ENCODE peak calls at places on chromosomes 16 and 17, in ten cellular contexts. R, N, G, I, F, T, Z, A, Y and V are unnamed samples.

GRCh38 chr17:8621585-8621984 is 8.9 kb downstream of the MYH10 start:
- DNase-seq in R (no peak), N (no peak), G (no peak), I (peak), F (no peak), T (no peak), Z (peak), A (peak), Y (peak), V (no peak)

GRCh38 chr16:81676571-81677374 is 102.3 kb upstream of the PLCG2 start:
- DNase-seq in R (no peak), N (no peak), G (no peak), I (no peak), F (no peak), T (no peak), Z (no peak), A (no peak), Y (no peak), V (no peak)

GRCh38 chr17:72555052-72555451 is 434.2 kb downstream of the SOX9 start:
- DNase-seq in R (no peak), N (peak), G (no peak), I (no peak), F (no peak), T (no peak), Z (no peak), A (no peak), Y (no peak), V (no peak)

GRCh38 chr17:65415991-65416390 is 145.5 kb downstream of the AXIN2 start:
- DNase-seq in R (no peak), N (no peak), G (no peak), I (no peak), F (no peak), T (no peak), Z (no peak), A (no peak), Y (no peak), V (no peak)

GRCh38 chr16:2857451-2858244 is at the start of gene PRSS22:
- DNase-seq in R (peak), N (peak), G (no peak), I (peak), F (no peak), T (no peak), Z (peak), A (no peak), Y (no peak), V (no peak)

GRCh38 chr17:62780951-62781350 is 27.2 kb downstream of the MARCHF10 start:
- DNase-seq in R (no peak), N (peak), G (no peak), I (no peak), F (no peak), T (no peak), Z (no peak), A (peak), Y (peak), V (no peak)

GRCh38 chr16:23508589-23509440 is 1.5 kb downstream of the GGA2 start:
- DNase-seq in R (no peak), N (no peak), G (no peak), I (no peak), F (no peak), T (no peak), Z (no peak), A (peak), Y (peak), V (no peak)

GRCh38 chr16:10870137-10870776 is 6.7 kb upstream of the CIITA start:
- DNase-seq in R (peak), N (no peak), G (no peak), I (no peak), F (no peak), T (no peak), Z (peak), A (no peak), Y (no peak), V (no peak)

GRCh38 chr16:82037251-82037650 is 2.2 kb downstream of the HSD17B2 start:
- DNase-seq in R (no peak), N (no peak), G (no peak), I (no peak), F (no peak), T (no peak), Z (peak), A (no peak), Y (no peak), V (no peak)

GRCh38 chr17:61426482-61427304 is 25.5 kb upstream of the TBX4 start:
- DNase-seq in R (peak), N (no peak), G (no peak), I (no peak), F (no peak), T (no peak), Z (peak), A (peak), Y (peak), V (no peak)

GRCh38 chr16:88634141-88634993 is 4.0 kb upstream of the IL17C start:
- DNase-seq in R (no peak), N (peak), G (no peak), I (peak), F (no peak), T (peak), Z (peak), A (peak), Y (peak), V (no peak)

GRCh38 chr16:31355701-31356100 is 725 bp downstream of the ITGAX start:
- DNase-seq in R (no peak), N (no peak), G (no peak), I (no peak), F (no peak), T (no peak), Z (no peak), A (no peak), Y (no peak), V (no peak)

GRCh38 chr17:40018211-40019121 is 3.2 kb downstream of the CSF3 start:
- DNase-seq in R (no peak), N (no peak), G (no peak), I (no peak), F (no peak), T (peak), Z (peak), A (peak), Y (peak), V (no peak)

GRCh38 chr16:84341533-84342295 is 26.6 kb upstream of the ATP2C2 start:
- DNase-seq in R (no peak), N (no peak), G (no peak), I (no peak), F (no peak), T (no peak), Z (no peak), A (no peak), Y (no peak), V (no peak)

GRCh38 chr16:15990902-15991301 is 41.5 kb downstream of the ABCC1 start:
- DNase-seq in R (no peak), N (no peak), G (no peak), I (no peak), F (no peak), T (no peak), Z (no peak), A (no peak), Y (no peak), V (no peak)

GRCh38 chr16:620700-621525 is 9.9 kb upstream of the WFIKKN1 start:
- DNase-seq in R (no peak), N (no peak), G (no peak), I (no peak), F (no peak), T (no peak), Z (no peak), A (no peak), Y (no peak), V (no peak)

GRCh38 chr17:4445731-4446130 is 12.0 kb downstream of the SPNS3 start:
- DNase-seq in R (no peak), N (no peak), G (no peak), I (no peak), F (no peak), T (no peak), Z (no peak), A (no peak), Y (no peak), V (no peak)

GRCh38 chr16:15510992-15511391 is 76.6 kb downstream of the BMERB1 start:
- DNase-seq in R (peak), N (no peak), G (no peak), I (no peak), F (no peak), T (no peak), Z (no peak), A (no peak), Y (no peak), V (no peak)

GRCh38 chr16:48636521-48636920 is 26.5 kb upstream of the N4BP1 start:
- DNase-seq in R (no peak), N (no peak), G (no peak), I (no peak), F (no peak), T (no peak), Z (no peak), A (no peak), Y (no peak), V (no peak)